ENCODE peak calls at places on chromosomes 11 and 22, in seven cellular contexts. P, M, W, S, C, K and I are unnamed samples.
A peak's percentile ranks its signal among the peaks of the same experiment; 100 is the strongest.

GRCh38 chr22:41862530-41863266 is 29.8 kb downstream of the SREBF2 start:
- DNase-seq in P (no peak), M (peak; percentile 32), W (no peak), S (no peak), C (no peak), K (peak; percentile 71), I (peak; percentile 67)

GRCh38 chr11:125348704-125349635 is 147.1 kb downstream of the FEZ1 start:
- DNase-seq in P (peak; percentile 20), M (peak; percentile 49), W (peak; percentile 63), S (peak; percentile 55), C (peak; percentile 48), K (peak; percentile 53), I (peak; percentile 78)

GRCh38 chr11:66020618-66021357 is 5.5 kb downstream of the CATSPER1 start:
- DNase-seq in P (no peak), M (no peak), W (peak; percentile 59), S (no peak), C (no peak), K (peak; percentile 65), I (no peak)

GRCh38 chr11:80436547-80436946 is 995.7 kb upstream of the TENM4 start:
- DNase-seq in P (no peak), M (no peak), W (no peak), S (no peak), C (no peak), K (no peak), I (no peak)

GRCh38 chr11:122755409-122755808 is 82.9 kb upstream of the CRTAM start:
- DNase-seq in P (no peak), M (no peak), W (no peak), S (no peak), C (no peak), K (no peak), I (no peak)

GRCh38 chr22:31289335-31289734 is 3.0 kb downstream of the PIK3IP1 start:
- DNase-seq in P (no peak), M (no peak), W (no peak), S (no peak), C (peak; percentile 76), K (no peak), I (no peak)

GRCh38 chr11:115920087-115920461 is 415.9 kb upstream of the CADM1 start:
- DNase-seq in P (no peak), M (no peak), W (no peak), S (no peak), C (no peak), K (no peak), I (peak; percentile 27)

GRCh38 chr11:59923813-59924212 is 14.4 kb upstream of the OOSP1 start:
- DNase-seq in P (no peak), M (no peak), W (no peak), S (no peak), C (no peak), K (no peak), I (no peak)

GRCh38 chr11:82776377-82776776 is 42.7 kb upstream of the FAM181B start:
- DNase-seq in P (no peak), M (no peak), W (no peak), S (no peak), C (no peak), K (no peak), I (no peak)

GRCh38 chr11:6646631-6647281 is 8.9 kb downstream of the DCHS1 start:
- DNase-seq in P (no peak), M (no peak), W (no peak), S (peak; percentile 60), C (peak; percentile 40), K (peak; percentile 58), I (peak; percentile 69)

GRCh38 chr11:66178183-66178582 is 90.3 kb upstream of the RAB1B start:
- DNase-seq in P (no peak), M (no peak), W (no peak), S (no peak), C (no peak), K (no peak), I (no peak)

GRCh38 chr11:2205214-2205770 is 33.7 kb upstream of the TH start:
- DNase-seq in P (no peak), M (no peak), W (peak; percentile 41), S (no peak), C (peak; percentile 14), K (no peak), I (no peak)

GRCh38 chr11:21588754-21589153 is 604.1 kb upstream of the ANO5 start:
- DNase-seq in P (no peak), M (no peak), W (no peak), S (no peak), C (no peak), K (no peak), I (no peak)

GRCh38 chr11:110529043-110529442 is 99.3 kb downstream of the FDX1 start:
- DNase-seq in P (no peak), M (no peak), W (no peak), S (no peak), C (no peak), K (no peak), I (no peak)

GRCh38 chr11:23875407-23875950 is 621.4 kb upstream of the LUZP2 start:
- DNase-seq in P (no peak), M (no peak), W (no peak), S (no peak), C (no peak), K (no peak), I (no peak)

GRCh38 chr11:65849366-65849765 is 8.6 kb downstream of the CFL1 start:
- DNase-seq in P (no peak), M (no peak), W (no peak), S (no peak), C (no peak), K (no peak), I (no peak)

GRCh38 chr11:110972640-110973039 is 260.4 kb upstream of the ARHGAP20 start:
- DNase-seq in P (no peak), M (no peak), W (no peak), S (no peak), C (no peak), K (no peak), I (no peak)

GRCh38 chr22:46421272-46421671 is 85.8 kb downstream of the TRMU start:
- DNase-seq in P (peak; percentile 43), M (peak; percentile 33), W (peak; percentile 78), S (no peak), C (no peak), K (no peak), I (no peak)

GRCh38 chr11:77199346-77199745 is 71.3 kb downstream of the MYO7A start:
- DNase-seq in P (no peak), M (no peak), W (no peak), S (no peak), C (no peak), K (no peak), I (no peak)